ENCODE peak calls at places on chromosome 7, in eight cellular contexts. Y is suprapubic skin, V is GM23338, R is upper lobe of left lung, G is stomach, D is GM12891, A is transverse colon, E is K562. X is an unnamed sample.

GRCh38 chr7:94848531-94848930 is 58.9 kb upstream of the PPP1R9A start:
- DNase-seq in Y (no peak), V (no peak), R (no peak), G (no peak), D (no peak), A (no peak), E (no peak), X (no peak)

GRCh38 chr7:8362723-8363369 is 70.6 kb upstream of the NXPH1 start:
- DNase-seq in Y (no peak), V (peak), R (no peak), G (no peak), D (no peak), A (no peak), E (no peak), X (no peak)

GRCh38 chr7:96238976-96239766 is 82.7 kb downstream of the SLC25A13 start:
- DNase-seq in Y (no peak), V (no peak), R (no peak), G (no peak), D (no peak), A (no peak), E (no peak), X (no peak)

GRCh38 chr7:149760538-149760937 is 12.8 kb downstream of the ZNF467 start:
- DNase-seq in Y (no peak), V (no peak), R (no peak), G (no peak), D (no peak), A (no peak), E (peak), X (no peak)

GRCh38 chr7:139647085-139647484 is 123.6 kb downstream of the CLEC2L start:
- DNase-seq in Y (no peak), V (no peak), R (no peak), G (no peak), D (no peak), A (no peak), E (no peak), X (no peak)

GRCh38 chr7:46291601-46292150 is 370.6 kb upstream of the IGFBP3 start:
- DNase-seq in Y (no peak), V (no peak), R (no peak), G (no peak), D (no peak), A (no peak), E (no peak), X (no peak)

GRCh38 chr7:91941450-91941849 is 788 bp downstream of the AKAP9 start:
- DNase-seq in Y (no peak), V (peak), R (peak), G (peak), D (no peak), A (peak), E (no peak), X (no peak)

GRCh38 chr7:157932498-157933218 is 595.9 kb downstream of the DNAJB6 start:
- DNase-seq in Y (no peak), V (no peak), R (no peak), G (no peak), D (no peak), A (no peak), E (peak), X (no peak)

GRCh38 chr7:34675749-34676374 is 17.8 kb downstream of the NPSR1 start:
- DNase-seq in Y (no peak), V (peak), R (no peak), G (no peak), D (no peak), A (no peak), E (peak), X (peak)

GRCh38 chr7:132112111-132112510 is 464.2 kb downstream of the PLXNA4 start:
- DNase-seq in Y (no peak), V (no peak), R (no peak), G (no peak), D (no peak), A (no peak), E (no peak), X (no peak)

GRCh38 chr7:43461349-43462024 is 121.4 kb upstream of the STK17A start:
- DNase-seq in Y (no peak), V (no peak), R (no peak), G (no peak), D (no peak), A (no peak), E (no peak), X (no peak)

GRCh38 chr7:1694981-1695511 is 25.0 kb downstream of the ELFN1 start:
- DNase-seq in Y (peak), V (no peak), R (peak), G (no peak), D (no peak), A (no peak), E (no peak), X (no peak)

GRCh38 chr7:37988721-37989650 is 68.5 kb downstream of the EPDR1 start:
- DNase-seq in Y (no peak), V (no peak), R (no peak), G (no peak), D (no peak), A (no peak), E (no peak), X (no peak)

GRCh38 chr7:43535810-43536585 is 46.9 kb upstream of the STK17A start:
- DNase-seq in Y (no peak), V (no peak), R (no peak), G (no peak), D (no peak), A (no peak), E (no peak), X (no peak)

GRCh38 chr7:271266-272107 is 18.5 kb upstream of the FOXL3 start:
- DNase-seq in Y (no peak), V (no peak), R (no peak), G (no peak), D (no peak), A (no peak), E (no peak), X (no peak)

GRCh38 chr7:28178537-28178936 is 2.1 kb downstream of the JAZF1 start:
- DNase-seq in Y (no peak), V (no peak), R (no peak), G (no peak), D (peak), A (no peak), E (no peak), X (no peak)

GRCh38 chr7:47576909-47577255 is 5.0 kb downstream of the TNS3 start:
- DNase-seq in Y (no peak), V (no peak), R (peak), G (peak), D (no peak), A (peak), E (no peak), X (no peak)

GRCh38 chr7:47577351-47577919 is 4.5 kb downstream of the TNS3 start:
- DNase-seq in Y (no peak), V (no peak), R (no peak), G (no peak), D (no peak), A (no peak), E (no peak), X (no peak)

GRCh38 chr7:47580175-47580701 is 1.7 kb downstream of the TNS3 start:
- DNase-seq in Y (no peak), V (peak), R (peak), G (peak), D (no peak), A (peak), E (no peak), X (no peak)

GRCh38 chr7:47579458-47579857 is 2.5 kb downstream of the TNS3 start:
- DNase-seq in Y (no peak), V (no peak), R (no peak), G (no peak), D (no peak), A (no peak), E (no peak), X (no peak)

GRCh38 chr7:47578581-47579270 is 3.2 kb downstream of the TNS3 start:
- DNase-seq in Y (no peak), V (no peak), R (no peak), G (no peak), D (no peak), A (no peak), E (no peak), X (no peak)
- TF ChIP-seq POLR2AphosphoS5 in Y (peak), V (no peak), R (peak), G (no peak), D (no peak), A (no peak), E (no peak), X (peak)

DNA sequence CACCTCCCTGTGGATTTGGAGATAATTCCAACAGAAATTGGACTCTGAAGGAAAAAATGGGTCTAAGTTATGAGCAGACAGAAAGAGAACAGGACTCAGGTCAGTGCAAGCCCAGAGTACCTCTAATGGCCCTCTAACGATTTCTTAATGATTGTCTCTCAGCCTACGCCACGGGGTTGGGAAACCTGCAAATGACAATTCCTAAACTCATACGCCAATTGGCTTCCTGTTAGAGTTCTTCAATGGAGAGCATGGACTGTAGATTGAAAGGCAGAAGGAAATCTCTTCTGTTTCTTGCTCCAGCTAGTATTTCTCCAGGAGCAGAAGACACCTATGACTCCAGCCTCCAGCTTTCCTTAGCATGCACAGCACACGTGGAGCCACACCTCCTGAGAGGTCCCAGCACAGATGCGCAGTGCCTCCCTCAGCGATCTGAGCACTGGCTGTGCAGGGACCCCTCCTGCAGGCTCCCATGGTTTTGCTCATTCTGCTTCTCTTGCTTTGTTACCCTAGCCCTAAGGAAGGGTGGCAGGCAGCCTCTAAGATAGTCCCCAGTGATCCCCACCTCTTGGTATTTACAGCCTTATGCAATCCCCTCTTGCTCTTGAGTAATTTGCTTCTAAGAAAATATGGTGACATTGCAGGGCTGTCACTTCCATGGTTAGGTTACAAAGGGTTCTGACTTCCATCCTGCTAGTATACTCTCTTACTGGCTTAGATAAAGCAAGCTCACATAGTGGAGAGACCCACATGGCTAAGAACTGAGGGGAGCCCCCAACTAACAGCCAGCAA is 30.1 kb downstream of the DENND11 start:
- DNase-seq in Y (no peak), V (no peak), R (no peak), G (no peak), D (no peak), A (no peak), E (no peak), X (no peak)
- TF ChIP-seq POLR2AphosphoS5 in Y (no peak), V (no peak), R (no peak), G (no peak), D (no peak), A (no peak), E (no peak), X (no peak)

GRCh38 chr7:99076615-99077014 is 67.3 kb downstream of the SMURF1 start:
- DNase-seq in Y (no peak), V (no peak), R (no peak), G (no peak), D (no peak), A (no peak), E (no peak), X (peak)

GRCh38 chr7:99079104-99079503 is 64.8 kb downstream of the SMURF1 start:
- DNase-seq in Y (no peak), V (no peak), R (peak), G (no peak), D (peak), A (peak), E (no peak), X (no peak)

GRCh38 chr7:99081209-99081608 is 62.7 kb downstream of the SMURF1 start:
- DNase-seq in Y (no peak), V (no peak), R (no peak), G (no peak), D (no peak), A (no peak), E (no peak), X (peak)

GRCh38 chr7:99080679-99081078 is 63.2 kb downstream of the SMURF1 start:
- DNase-seq in Y (no peak), V (no peak), R (no peak), G (no peak), D (no peak), A (no peak), E (no peak), X (no peak)

DNA sequence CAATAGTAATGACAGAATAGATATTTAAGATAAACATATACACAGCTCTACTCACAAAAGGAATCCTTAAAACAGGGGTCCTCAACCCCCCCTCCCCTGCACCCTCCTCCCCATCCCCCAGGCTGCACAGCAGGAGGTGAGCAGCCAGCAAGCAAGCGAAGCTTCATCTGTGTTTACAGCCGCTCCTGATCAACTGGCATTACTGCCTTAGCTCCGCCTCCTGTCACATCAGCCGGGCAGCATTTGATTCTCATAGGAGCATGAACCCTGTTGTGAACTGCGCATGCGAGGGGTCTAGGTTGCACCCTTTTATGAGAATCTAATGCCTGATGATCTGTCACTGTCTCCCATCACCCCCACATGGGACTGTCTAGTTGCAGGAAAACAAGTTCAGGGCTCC is 65.5 kb downstream of the SMURF1 start:
- DNase-seq in Y (no peak), V (no peak), R (no peak), G (no peak), D (no peak), A (no peak), E (no peak), X (peak)
- TF ChIP-seq POLR2AphosphoS5 in Y (no peak), V (no peak), R (no peak), G (no peak), D (no peak), A (no peak), E (no peak), X (no peak)

DNA sequence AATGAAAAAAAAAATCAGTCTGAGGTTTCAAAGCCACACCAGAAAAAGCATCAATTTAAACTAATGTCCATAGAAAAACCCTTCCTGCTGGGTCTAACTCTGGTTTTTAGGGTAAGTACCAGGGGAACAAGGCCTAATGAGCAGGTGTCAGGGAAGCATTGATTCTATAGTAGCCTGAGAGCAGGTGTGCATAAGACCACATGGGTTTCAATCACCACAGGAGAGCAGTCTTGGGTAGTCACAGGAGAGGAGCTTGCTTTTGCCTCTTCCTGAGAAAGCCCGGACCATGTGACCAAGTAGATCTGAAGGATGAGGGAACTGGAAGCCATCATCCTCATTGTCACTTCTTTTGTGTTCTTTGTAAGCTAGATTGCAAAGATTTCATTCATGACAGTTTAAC is 66.3 kb upstream of the AGK start:
- DNase-seq in Y (no peak), V (no peak), R (no peak), G (no peak), D (no peak), A (no peak), E (no peak), X (no peak)
- TF ChIP-seq POLR2AphosphoS5 in Y (no peak), V (no peak), R (no peak), G (no peak), D (no peak), A (no peak), E (no peak), X (no peak)

GRCh38 chr7:25727876-25728275 is 424.1 kb upstream of the NFE2L3 start:
- DNase-seq in Y (no peak), V (no peak), R (no peak), G (no peak), D (no peak), A (no peak), E (no peak), X (no peak)

GRCh38 chr7:25726180-25726579 is 425.8 kb upstream of the NFE2L3 start:
- DNase-seq in Y (no peak), V (peak), R (no peak), G (no peak), D (no peak), A (no peak), E (no peak), X (no peak)

GRCh38 chr7:25727446-25727845 is 424.6 kb upstream of the NFE2L3 start:
- DNase-seq in Y (no peak), V (no peak), R (no peak), G (no peak), D (no peak), A (no peak), E (no peak), X (no peak)

GRCh38 chr7:25726682-25727357 is 425.2 kb upstream of the NFE2L3 start:
- DNase-seq in Y (no peak), V (no peak), R (no peak), G (no peak), D (no peak), A (no peak), E (no peak), X (no peak)

DNA sequence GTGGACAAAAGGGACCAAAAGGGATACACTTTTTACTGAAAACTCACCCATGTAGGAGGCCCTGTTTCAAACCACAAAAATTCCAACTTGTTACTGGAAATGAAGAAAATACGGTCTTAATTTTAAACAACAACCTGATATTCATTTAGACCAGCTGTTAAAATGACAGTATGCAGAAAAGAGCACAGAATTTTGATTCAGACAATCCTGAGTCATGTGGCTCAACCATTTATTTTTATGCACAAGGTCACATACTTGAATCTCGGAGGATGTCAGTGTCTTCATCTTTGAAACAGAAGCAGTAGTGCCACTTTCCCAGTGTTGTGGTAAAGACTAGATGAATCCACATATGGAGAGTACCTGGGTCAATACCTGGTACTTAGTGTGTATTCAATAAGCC is 426.5 kb upstream of the NFE2L3 start:
- DNase-seq in Y (no peak), V (no peak), R (no peak), G (no peak), D (no peak), A (no peak), E (no peak), X (no peak)
- TF ChIP-seq POLR2AphosphoS5 in Y (no peak), V (no peak), R (no peak), G (no peak), D (no peak), A (no peak), E (no peak), X (no peak)

DNA sequence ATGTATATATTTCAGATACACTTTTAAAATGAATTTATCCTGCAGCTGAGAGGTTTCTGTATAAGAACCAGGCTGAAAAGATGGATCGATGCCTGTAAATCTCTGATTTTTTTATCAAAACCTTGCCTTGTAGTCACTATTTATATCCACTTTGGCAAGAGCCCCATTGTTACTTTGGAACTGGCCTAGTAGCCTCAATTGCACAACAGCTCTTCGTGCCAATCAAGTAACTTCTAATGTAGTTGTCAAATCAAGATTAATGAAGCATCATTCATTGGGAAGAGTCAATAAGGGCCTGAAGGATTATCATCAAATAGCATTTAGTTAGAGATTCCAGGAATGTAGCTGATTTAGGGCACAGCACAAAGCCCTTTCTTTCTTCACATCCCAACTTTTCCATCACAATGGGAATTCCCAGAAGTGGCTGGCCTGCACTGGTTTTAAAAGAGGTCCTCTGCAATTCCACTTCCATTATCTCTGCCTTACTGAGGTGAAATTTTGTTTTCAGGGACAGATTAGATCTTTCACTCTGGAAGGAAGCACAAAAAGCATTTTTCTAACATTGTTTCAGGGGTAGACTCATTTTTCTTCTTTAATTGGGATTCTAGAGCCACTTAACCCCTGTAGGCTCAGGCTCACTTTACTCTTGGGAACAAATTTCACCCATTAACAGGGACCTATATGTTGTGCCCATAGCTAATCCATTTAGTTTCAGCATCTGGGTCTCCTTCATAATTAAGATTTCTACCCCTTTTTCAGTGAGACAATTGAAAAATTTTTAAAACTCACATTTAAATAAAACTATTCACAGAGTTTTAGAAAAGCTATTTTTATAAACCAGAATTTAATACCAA is 97.8 kb downstream of the CALCR start:
- DNase-seq in Y (no peak), V (peak), R (no peak), G (no peak), D (no peak), A (no peak), E (no peak), X (no peak)
- TF ChIP-seq POLR2AphosphoS5 in Y (no peak), V (no peak), R (no peak), G (no peak), D (no peak), A (no peak), E (no peak), X (no peak)

GRCh38 chr7:138590154-138590553 is 111.0 kb downstream of the SVOPL start:
- DNase-seq in Y (no peak), V (peak), R (no peak), G (no peak), D (no peak), A (no peak), E (no peak), X (no peak)
- TF ChIP-seq POLR2AphosphoS5 in Y (no peak), V (peak), R (no peak), G (no peak), D (no peak), A (no peak), E (no peak), X (no peak)

GRCh38 chr7:148303295-148304013 is 287.1 kb upstream of the C7orf33 start:
- DNase-seq in Y (peak), V (no peak), R (no peak), G (no peak), D (no peak), A (peak), E (no peak), X (no peak)
- TF ChIP-seq POLR2AphosphoS5 in Y (no peak), V (no peak), R (no peak), G (no peak), D (no peak), A (no peak), E (no peak), X (no peak)